ENCODE peak calls at places on chromosomes 2 and 18, in four cellular contexts. E is HEK293T, P is HepG2, W is K562. O is an unnamed sample.

GRCh38 chr2:219536425-219536824 is 7.2 kb downstream of the CHPF start:
- DNase-seq in E (no peak), W (no peak), P (no peak), O (no peak)

GRCh38 chr2:200399046-200399445 is 92.6 kb downstream of the SPATS2L start:
- DNase-seq in E (no peak), W (no peak), P (no peak), O (no peak)

GRCh38 chr2:150486539-150487484 is 655 bp downstream of the RND3 start:
- DNase-seq in W (no peak), P (no peak), E (peak; percentile 34), O (peak; percentile 22)

GRCh38 chr18:25595274-25595673 is 243.3 kb upstream of the ZNF521 start:
- DNase-seq in P (no peak), W (no peak), E (no peak), O (no peak)

GRCh38 chr2:36780231-36780808 is 83.8 kb downstream of the VIT start:
- DNase-seq in W (peak; percentile 63), E (peak; percentile 62), P (peak; percentile 51), O (no peak)

GRCh38 chr2:3535794-3536681 is 16.7 kb upstream of the ADI1 start:
- DNase-seq in W (peak; percentile 47), E (no peak), P (peak; percentile 88), O (no peak)

GRCh38 chr2:42906557-42907380 is 114.4 kb upstream of the HAAO start:
- DNase-seq in P (no peak), W (peak; percentile 74), E (peak; percentile 75), O (peak; percentile 36)

GRCh38 chr2:31969178-31969577 is 41.6 kb downstream of the MEMO1 start:
- DNase-seq in W (no peak), E (no peak), P (no peak), O (no peak)

GRCh38 chr18:7567487-7568425 is 640 bp downstream of the PTPRM start:
- DNase-seq in E (peak; percentile 31), W (no peak), P (no peak), O (peak; percentile 58)

GRCh38 chr2:109379507-109379906 is 234.3 kb downstream of the SEPTIN10 start:
- DNase-seq in P (no peak), E (no peak), W (no peak), O (no peak)
- TF ChIP-seq ELF4 in P (no peak), E (no peak), W (no peak), O (no peak)

DNA sequence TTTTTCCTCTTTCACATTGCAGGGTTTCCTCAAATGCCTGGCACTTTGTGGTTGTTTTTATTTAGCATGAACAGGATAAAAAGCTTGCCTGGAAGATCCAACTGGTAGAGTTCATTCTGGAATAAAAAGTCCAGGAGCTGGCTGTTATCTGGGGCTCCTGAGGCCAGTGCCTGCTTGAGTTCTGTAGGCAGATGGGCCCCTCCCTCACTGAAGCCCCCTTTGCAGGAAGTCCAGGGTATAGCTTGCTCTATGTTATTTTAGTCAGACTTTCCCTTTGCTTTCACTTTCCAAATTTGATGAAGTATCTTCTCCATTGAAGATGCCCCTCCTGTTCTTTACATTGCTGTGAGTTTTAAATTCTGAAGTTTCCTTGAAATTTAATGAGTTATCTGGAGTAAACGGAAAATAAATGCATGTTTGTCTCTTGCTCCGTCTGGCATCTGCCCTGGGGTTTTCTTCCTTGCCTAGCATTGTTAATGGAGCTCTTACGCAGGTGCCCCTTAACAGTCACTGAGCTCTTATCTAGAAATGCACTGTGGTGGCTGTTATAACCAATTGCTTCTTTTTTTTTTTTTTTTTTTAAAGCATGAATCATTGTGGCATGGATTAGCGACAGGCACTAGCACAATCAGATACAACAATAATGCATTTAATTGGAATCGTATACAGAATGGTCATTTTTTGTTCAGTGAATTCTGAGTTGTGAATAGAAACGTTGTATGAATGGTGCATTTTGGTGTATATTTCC is 27.0 kb upstream of the LPIN1 start:
- DNase-seq in E (no peak), W (no peak), P (no peak), O (no peak)
- TF ChIP-seq ELF4 in E (no peak), W (no peak), P (no peak), O (no peak)

DNA sequence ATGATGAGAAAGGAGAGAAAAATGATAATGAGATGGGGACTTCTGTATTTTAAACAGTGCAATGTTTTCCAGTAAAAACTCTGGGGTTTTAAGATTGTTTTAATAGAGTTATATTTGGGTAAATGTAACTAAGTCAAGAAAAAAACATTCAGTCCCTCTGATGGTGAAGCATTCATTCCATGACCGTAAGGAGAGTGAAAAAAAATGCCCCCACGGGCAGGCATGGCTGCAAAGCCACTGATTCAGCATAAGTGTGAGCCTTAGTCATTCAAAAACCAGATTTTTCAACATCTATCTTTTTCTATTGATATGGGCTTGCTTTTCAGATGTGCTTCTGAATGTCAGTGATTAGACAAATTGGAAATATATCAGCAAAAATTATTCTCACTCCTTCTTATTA is 957.8 kb downstream of the SLC4A3 start:
- DNase-seq in W (no peak), P (no peak), E (no peak), O (no peak)
- TF ChIP-seq ELF4 in W (no peak), P (no peak), E (no peak), O (no peak)

DNA sequence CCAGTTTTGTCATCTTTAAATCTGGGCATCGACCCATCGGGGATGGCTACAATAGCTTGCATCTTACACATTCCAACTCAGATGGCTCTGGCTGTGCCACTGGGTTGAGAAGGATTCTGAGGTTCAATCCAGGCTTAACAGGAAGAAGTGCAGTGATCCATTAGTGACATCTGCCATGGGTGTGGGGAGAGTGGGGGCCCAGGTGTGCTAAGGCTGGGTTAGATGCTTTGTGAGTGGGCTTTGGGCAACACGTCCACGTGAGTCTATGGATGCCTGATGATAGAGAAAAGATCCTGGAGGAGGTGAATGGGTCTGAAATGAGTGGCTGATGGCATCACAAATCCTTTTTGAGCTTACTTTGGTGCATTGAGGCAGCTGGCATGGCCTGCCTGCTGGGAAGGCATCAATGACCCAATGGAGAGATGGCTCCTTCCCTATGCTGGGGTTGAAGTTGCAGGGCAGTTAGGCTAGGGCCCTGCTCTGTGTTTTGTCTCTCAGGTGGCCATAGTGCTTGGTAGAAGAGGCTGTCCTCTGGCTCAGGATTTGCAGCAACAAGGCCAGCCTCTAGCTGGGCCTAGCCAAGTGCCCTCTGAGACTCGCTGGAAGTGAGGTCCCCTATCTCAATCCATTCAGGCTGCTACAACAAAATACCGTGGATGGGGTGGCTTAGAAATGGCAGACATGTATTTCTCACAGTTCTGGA is 56.7 kb downstream of the HS1BP3 start:
- DNase-seq in W (no peak), P (no peak), E (no peak), O (peak; percentile 3)
- TF ChIP-seq ELF4 in W (no peak), P (no peak), E (no peak), O (no peak)